ENCODE peak calls at places on chromosomes 5 and 9, in four cellular contexts. A, R, G and P are unnamed samples.

GRCh38 chr5:12659675-12660074 is 755.4 kb upstream of the CTNND2 start:
- DNase-seq in A (no peak), R (no peak), G (no peak), P (no peak)

GRCh38 chr5:310941-311434 is 10.5 kb upstream of the AHRR start:
- DNase-seq in A (no peak), R (no peak), G (no peak), P (no peak)

GRCh38 chr5:168793844-168794837 is 215.0 kb upstream of the PANK3 start:
- DNase-seq in A (no peak), R (no peak), G (no peak), P (peak; percentile 59)

GRCh38 chr9:34568783-34569182 is 20.7 kb downstream of the CNTFR start:
- DNase-seq in A (no peak), R (no peak), G (no peak), P (no peak)

GRCh38 chr5:36442352-36442751 is 140.7 kb upstream of the RANBP3L start:
- DNase-seq in A (no peak), R (no peak), G (no peak), P (no peak)

GRCh38 chr9:137009938-137010732 is 13.8 kb upstream of the CLIC3 start:
- DNase-seq in A (no peak), R (no peak), G (no peak), P (no peak)

GRCh38 chr5:179732412-179732917 is at the start of gene MAML1:
- DNase-seq in A (peak; percentile 100), R (peak; percentile 100), G (peak; percentile 100), P (peak; percentile 100)

GRCh38 chr5:79795764-79796398 is 106.2 kb downstream of the CMYA5 start:
- DNase-seq in A (peak; percentile 47), R (peak; percentile 71), G (peak; percentile 41), P (peak; percentile 89)

GRCh38 chr9:3992924-3993323 is 306.9 kb downstream of the GLIS3 start:
- DNase-seq in A (no peak), R (no peak), G (no peak), P (peak; percentile 8)

GRCh38 chr9:133732351-133733073 is 5.6 kb downstream of the SARDH start:
- DNase-seq in A (peak; percentile 23), R (no peak), G (peak; percentile 46), P (no peak)

GRCh38 chr5:10116594-10116993 is 133.1 kb downstream of the ATPSCKMT start:
- DNase-seq in A (no peak), R (no peak), G (no peak), P (no peak)

GRCh38 chr9:108727580-108728056 is 128.2 kb downstream of the ACTL7B start:
- DNase-seq in A (no peak), R (peak; percentile 72), G (no peak), P (peak; percentile 98)

GRCh38 chr5:79858097-79858723 is 132.9 kb downstream of the MTX3 start:
- DNase-seq in A (peak; percentile 87), R (peak; percentile 73), G (peak; percentile 74), P (peak; percentile 84)

GRCh38 chr9:12680341-12680740 is 12.8 kb upstream of the TYRP1 start:
- DNase-seq in A (no peak), R (no peak), G (no peak), P (no peak)

GRCh38 chr5:773517-774264 is 10.8 kb downstream of the ZDHHC11B start:
- DNase-seq in A (no peak), R (peak; percentile 56), G (peak; percentile 92), P (no peak)

GRCh38 chr5:377326-377981 is 55.9 kb downstream of the AHRR start:
- DNase-seq in A (no peak), R (no peak), G (no peak), P (no peak)

GRCh38 chr9:36120705-36121104 is 15.8 kb upstream of the GLIPR2 start:
- DNase-seq in A (no peak), R (no peak), G (no peak), P (no peak)

GRCh38 chr9:110814159-110814558 is 145.6 kb downstream of the MUSK start:
- DNase-seq in A (no peak), R (no peak), G (no peak), P (no peak)

GRCh38 chr9:37904647-37905505 is 949 bp upstream of the SLC25A51 start:
- DNase-seq in A (no peak), R (no peak), G (no peak), P (no peak)

GRCh38 chr5:173103411-173103810 is 40.9 kb upstream of the BNIP1 start:
- DNase-seq in A (no peak), R (no peak), G (no peak), P (no peak)

GRCh38 chr5:16819522-16820167 is 116.4 kb downstream of the MYO10 start:
- DNase-seq in A (no peak), R (no peak), G (no peak), P (no peak)

GRCh38 chr5:34699155-34700077 is 43.3 kb downstream of the RAI14 start:
- DNase-seq in A (no peak), R (no peak), G (no peak), P (peak; percentile 54)

GRCh38 chr5:54713923-54714581 is 196.5 kb downstream of the SNX18 start:
- DNase-seq in A (no peak), R (no peak), G (no peak), P (no peak)

GRCh38 chr9:131361202-131361833 is 32.6 kb upstream of the PRRC2B start:
- DNase-seq in A (peak; percentile 15), R (no peak), G (no peak), P (peak; percentile 86)

GRCh38 chr5:32507738-32508434 is 63.3 kb upstream of the ZFR start:
- DNase-seq in A (no peak), R (no peak), G (no peak), P (no peak)

GRCh38 chr5:38608877-38609276 is 52.4 kb upstream of the LIFR start:
- DNase-seq in A (no peak), R (no peak), G (no peak), P (no peak)

GRCh38 chr9:124306098-124306735 is 48.5 kb downstream of the NEK6 start:
- DNase-seq in A (no peak), R (no peak), G (no peak), P (no peak)

GRCh38 chr9:89554307-89554706 is 50.5 kb upstream of the GADD45G start:
- DNase-seq in A (no peak), R (no peak), G (no peak), P (no peak)

GRCh38 chr9:89555426-89556375 is 49.1 kb upstream of the GADD45G start:
- DNase-seq in A (no peak), R (no peak), G (no peak), P (no peak)

GRCh38 chr9:89555016-89555415 is 49.8 kb upstream of the GADD45G start:
- DNase-seq in A (no peak), R (no peak), G (no peak), P (peak; percentile 40)

GRCh38 chr9:89550516-89550915 is 52.6 kb upstream of the SEMA4D start:
- DNase-seq in A (no peak), R (no peak), G (no peak), P (no peak)

DNA sequence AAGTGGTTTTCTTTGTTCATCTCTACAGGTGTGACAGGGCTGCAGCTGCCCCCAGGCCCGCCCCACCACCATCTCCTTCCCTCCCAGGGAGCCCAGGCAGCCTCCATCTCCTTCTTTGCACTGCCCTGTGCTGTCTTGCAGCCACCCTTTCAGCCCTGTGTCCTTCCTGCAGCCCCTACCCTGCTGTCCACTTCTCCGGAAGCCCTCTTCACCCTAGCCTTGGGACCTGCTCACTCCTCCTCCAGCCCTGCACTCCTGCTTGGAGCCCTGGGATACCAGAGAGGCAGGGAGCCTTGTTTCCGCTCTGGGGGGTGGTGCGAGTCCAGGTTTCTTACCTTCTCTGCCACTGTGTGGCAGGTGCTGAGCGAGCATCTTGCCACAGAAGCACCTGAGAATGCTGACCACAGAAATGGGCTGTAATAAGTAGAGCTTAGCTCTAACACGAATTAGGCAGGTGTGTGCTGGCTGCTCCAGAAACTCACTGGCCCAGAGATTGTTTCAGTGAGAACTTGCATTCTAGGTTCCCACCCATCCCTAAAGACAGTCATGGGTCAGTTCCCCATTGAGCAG is 51.3 kb upstream of the GADD45G start:
- DNase-seq in A (no peak), R (no peak), G (no peak), P (no peak)
- TF ChIP-seq CTCF in A (no peak), R (no peak), G (no peak), P (no peak)

DNA sequence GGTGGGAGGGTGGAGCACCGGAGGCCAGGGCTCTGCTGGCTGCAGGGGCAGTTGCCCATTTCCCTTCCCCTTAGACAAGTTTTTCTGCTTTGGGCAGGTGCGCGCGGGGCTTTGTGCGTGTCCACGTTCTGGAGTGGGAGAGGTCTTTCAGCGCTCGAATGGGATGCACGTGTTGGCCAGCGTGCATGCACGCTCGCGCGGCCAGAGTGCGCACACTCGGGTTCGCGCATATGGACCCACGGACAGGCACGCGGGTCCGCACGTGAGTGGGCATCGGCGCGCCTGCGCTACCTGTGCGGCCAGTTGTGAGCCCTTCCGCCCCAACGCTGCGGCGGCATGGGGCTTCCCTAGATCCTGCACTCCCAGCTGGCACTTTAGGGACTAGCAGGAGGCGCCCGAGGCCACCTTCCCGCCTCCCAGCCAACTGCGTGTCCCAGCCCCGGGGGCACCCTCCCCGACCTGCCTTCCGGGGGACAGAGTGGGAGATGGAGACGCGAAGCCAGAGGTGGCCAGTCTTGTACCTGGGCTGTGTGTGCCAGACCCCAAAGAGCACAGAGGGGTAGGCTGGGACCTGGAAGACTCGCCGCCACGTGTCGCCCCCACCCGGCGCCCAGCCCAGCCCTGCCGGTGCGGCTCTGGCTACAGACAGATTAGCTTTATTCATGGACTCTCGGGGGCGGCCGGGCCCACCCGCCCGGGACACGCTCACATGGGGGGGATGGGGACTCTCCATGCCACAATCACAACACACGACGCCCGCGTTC is 9.8 kb upstream of the GPRIN1 start:
- DNase-seq in A (no peak), R (no peak), G (no peak), P (no peak)
- H3K4me3 ChIP-seq in A (no peak overlapping the region), R (no peak overlapping the region), G (no peak overlapping the region), P (no peak overlapping the region)

DNA sequence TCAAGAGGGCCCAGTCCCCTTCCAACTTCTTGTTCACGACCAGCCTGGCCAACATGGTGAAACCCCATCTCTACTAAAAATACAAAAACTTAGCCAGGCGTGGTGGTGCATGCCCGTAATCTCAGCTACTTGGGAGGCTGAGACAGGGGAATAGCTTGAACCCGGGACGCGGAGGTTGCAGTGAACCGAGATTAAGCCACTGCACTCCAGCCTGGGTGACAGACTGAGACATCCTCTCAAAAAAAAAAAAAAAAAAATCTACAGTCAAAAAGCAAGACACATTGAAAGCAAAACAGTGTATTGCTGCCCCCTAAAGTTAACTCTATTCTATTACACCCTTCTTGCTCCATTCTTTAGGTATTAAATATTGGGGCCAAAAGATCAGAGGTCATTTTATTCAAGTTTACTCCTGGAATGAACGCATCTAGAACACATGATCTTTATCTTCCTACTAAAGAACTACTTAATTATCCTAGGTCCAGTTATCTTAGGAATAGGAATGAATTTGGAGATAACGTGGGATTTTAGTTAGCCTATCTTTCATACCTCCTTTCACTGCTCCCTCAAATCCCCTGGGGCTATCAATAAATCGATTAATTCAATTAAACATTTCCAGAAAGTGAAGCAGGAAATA is 2.4 kb downstream of the ATG12 start:
- DNase-seq in A (no peak), R (no peak), G (no peak), P (no peak)
- TF ChIP-seq CTCF in A (no peak), R (peak; percentile 56), G (peak; percentile 43), P (no peak)

GRCh38 chr5:65334077-65334476 is 147.6 kb downstream of the ADAMTS6 start:
- DNase-seq in A (no peak), R (peak; percentile 30), G (peak; percentile 49), P (peak; percentile 68)
- H3K4me3 ChIP-seq in A (no peak overlapping the region), R (peak overlapping the region; percentile 30), G (no peak overlapping the region), P (no peak overlapping the region)